ENCODE peak calls at places on chromosomes 11 and 22, in four cellular contexts. One of them, this sample, is unnamed.

GRCh38 chr22:40958329-40958728 is 7.2 kb downstream of the RBX1 start:
- DNase-seq in aorta: no peak
- DNase-seq in GM23338: no peak
- DNase-seq in choroid plexus epithelial cell: no peak
- DNase-seq in this sample: no peak

GRCh38 chr11:8813658-8814057 is 97.3 kb upstream of the AKIP1 start:
- DNase-seq in choroid plexus epithelial cell: peak
- DNase-seq in aorta: peak
- DNase-seq in GM23338: peak
- DNase-seq in this sample: peak

GRCh38 chr11:9851366-9851765 is 187.5 kb downstream of the SWAP70 start:
- DNase-seq in aorta: no peak
- DNase-seq in GM23338: no peak
- DNase-seq in choroid plexus epithelial cell: peak
- DNase-seq in this sample: no peak

GRCh38 chr11:64590763-64591221 is at the start of gene SLC22A12:
- DNase-seq in aorta: peak
- DNase-seq in choroid plexus epithelial cell: no peak
- DNase-seq in GM23338: no peak
- DNase-seq in this sample: no peak

GRCh38 chr22:44107341-44107740 is 73.4 kb upstream of the PARVG start:
- DNase-seq in aorta: peak
- DNase-seq in GM23338: peak
- DNase-seq in choroid plexus epithelial cell: no peak
- DNase-seq in this sample: peak

GRCh38 chr11:128772814-128773213 is 78.9 kb downstream of the FLI1 start:
- DNase-seq in aorta: peak
- DNase-seq in GM23338: no peak
- DNase-seq in choroid plexus epithelial cell: no peak
- DNase-seq in this sample: peak

GRCh38 chr11:2718817-2719438 is 19.1 kb upstream of the KCNQ1OT1 start:
- DNase-seq in choroid plexus epithelial cell: no peak
- DNase-seq in GM23338: peak
- DNase-seq in aorta: no peak
- DNase-seq in this sample: no peak

GRCh38 chr22:22171357-22172218 is 73.0 kb upstream of the VPREB1 start:
- DNase-seq in choroid plexus epithelial cell: peak
- DNase-seq in GM23338: peak
- DNase-seq in aorta: no peak
- DNase-seq in this sample: no peak

GRCh38 chr22:25774575-25775026 is 32.6 kb downstream of the MYO18B start:
- DNase-seq in aorta: no peak
- DNase-seq in choroid plexus epithelial cell: no peak
- DNase-seq in GM23338: peak
- DNase-seq in this sample: peak

GRCh38 chr11:128726464-128727139 is 32.7 kb downstream of the FLI1 start:
- DNase-seq in aorta: peak
- DNase-seq in choroid plexus epithelial cell: no peak
- DNase-seq in GM23338: no peak
- DNase-seq in this sample: no peak

GRCh38 chr11:115886111-115886733 is 382.0 kb upstream of the CADM1 start:
- DNase-seq in GM23338: peak
- DNase-seq in aorta: no peak
- DNase-seq in choroid plexus epithelial cell: no peak
- DNase-seq in this sample: no peak

GRCh38 chr22:18101536-18101935 is 9.1 kb upstream of the TUBA8 start:
- DNase-seq in aorta: no peak
- DNase-seq in choroid plexus epithelial cell: no peak
- DNase-seq in GM23338: no peak
- DNase-seq in this sample: no peak

GRCh38 chr11:111674941-111675340 is 72.7 kb downstream of the SIK2 start:
- DNase-seq in GM23338: no peak
- DNase-seq in aorta: no peak
- DNase-seq in choroid plexus epithelial cell: no peak
- DNase-seq in this sample: no peak

GRCh38 chr11:134511255-134511654 is 99.2 kb upstream of the B3GAT1 start:
- DNase-seq in aorta: no peak
- DNase-seq in GM23338: no peak
- DNase-seq in choroid plexus epithelial cell: no peak
- DNase-seq in this sample: no peak

GRCh38 chr11:29448246-29448877 is 568.5 kb downstream of the KCNA4 start:
- DNase-seq in choroid plexus epithelial cell: peak
- DNase-seq in GM23338: peak
- DNase-seq in aorta: no peak
- DNase-seq in this sample: peak

GRCh38 chr11:62127941-62128770 is 4.3 kb downstream of the INCENP start:
- DNase-seq in aorta: no peak
- DNase-seq in GM23338: no peak
- DNase-seq in choroid plexus epithelial cell: no peak
- DNase-seq in this sample: no peak

GRCh38 chr22:39908737-39909136 is 7.9 kb downstream of the GRAP2 start:
- DNase-seq in choroid plexus epithelial cell: peak
- DNase-seq in GM23338: no peak
- DNase-seq in aorta: no peak
- DNase-seq in this sample: no peak

GRCh38 chr22:46052801-46053562 is 76.0 kb upstream of the WNT7B start:
- DNase-seq in choroid plexus epithelial cell: peak
- DNase-seq in aorta: peak
- DNase-seq in GM23338: no peak
- DNase-seq in this sample: peak

GRCh38 chr22:37661160-37661924 is 2.8 kb downstream of the PDXP start:
- DNase-seq in aorta: no peak
- DNase-seq in choroid plexus epithelial cell: peak
- DNase-seq in GM23338: peak
- DNase-seq in this sample: peak
- H3K4me3 ChIP-seq in aorta: no peak
- H3K4me3 ChIP-seq in choroid plexus epithelial cell: no peak
- H3K4me3 ChIP-seq in GM23338: no peak
- H3K4me3 ChIP-seq in this sample: no peak

GRCh38 chr11:20111871-20112270 is 48.4 kb downstream of the DBX1 start:
- DNase-seq in choroid plexus epithelial cell: no peak
- DNase-seq in GM23338: no peak
- DNase-seq in aorta: no peak
- DNase-seq in this sample: no peak

GRCh38 chr11:20112291-20113146 is 47.8 kb downstream of the DBX1 start:
- DNase-seq in GM23338: no peak
- DNase-seq in choroid plexus epithelial cell: peak
- DNase-seq in aorta: peak
- DNase-seq in this sample: peak

GRCh38 chr11:20109731-20110445 is 50.4 kb downstream of the DBX1 start:
- DNase-seq in aorta: no peak
- DNase-seq in GM23338: no peak
- DNase-seq in choroid plexus epithelial cell: peak
- DNase-seq in this sample: no peak

GRCh38 chr11:20113147-20113435 is 47.2 kb downstream of the DBX1 start:
- DNase-seq in aorta: no peak
- DNase-seq in GM23338: no peak
- DNase-seq in choroid plexus epithelial cell: peak
- DNase-seq in this sample: no peak

DNA sequence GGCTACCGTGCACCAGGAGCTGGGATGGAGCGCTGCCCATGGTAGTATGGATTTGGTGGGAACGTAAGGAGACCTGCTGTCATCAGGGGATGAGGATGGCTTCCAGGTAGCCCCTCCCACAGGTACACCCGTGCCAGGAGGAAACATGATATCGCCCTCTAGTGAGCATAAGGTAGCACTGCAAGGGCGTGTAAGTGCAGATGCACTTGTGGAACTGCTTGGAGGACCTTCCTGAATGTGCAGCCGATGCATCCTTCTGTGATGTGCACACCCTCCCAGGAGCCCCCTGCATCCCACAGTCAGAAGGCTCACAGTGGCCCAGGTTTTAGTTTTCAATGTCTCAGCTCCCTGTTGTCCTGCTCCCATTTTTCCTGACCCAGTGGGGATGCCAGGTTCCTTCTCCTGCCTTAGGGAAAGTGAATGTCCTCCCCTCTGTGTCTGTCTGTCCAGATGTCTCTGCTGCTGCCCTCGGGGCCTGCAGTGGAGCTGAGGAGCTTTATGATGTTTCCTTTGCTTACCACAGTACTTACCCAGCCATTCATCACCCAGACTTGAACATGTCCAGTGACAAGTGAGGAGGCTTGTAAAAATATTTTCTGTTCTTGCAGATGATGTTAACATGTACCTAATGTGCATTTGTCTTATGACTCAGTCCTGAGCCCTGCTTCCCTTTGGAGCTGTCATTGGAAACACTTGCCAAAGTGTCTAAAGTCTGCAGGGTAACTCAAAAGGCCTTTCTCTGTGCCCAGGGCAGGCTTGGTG is 49.2 kb downstream of the DBX1 start:
- DNase-seq in choroid plexus epithelial cell: peak
- DNase-seq in GM23338: peak
- DNase-seq in aorta: no peak
- DNase-seq in this sample: peak
- H3K4me3 ChIP-seq in choroid plexus epithelial cell: no peak
- H3K4me3 ChIP-seq in GM23338: no peak
- H3K4me3 ChIP-seq in aorta: no peak
- H3K4me3 ChIP-seq in this sample: no peak

GRCh38 chr11:93827347-93827746 is 23.1 kb downstream of the VSTM5 start:
- DNase-seq in aorta: no peak
- DNase-seq in choroid plexus epithelial cell: no peak
- DNase-seq in GM23338: no peak
- DNase-seq in this sample: no peak
- H3K4me3 ChIP-seq in aorta: no peak
- H3K4me3 ChIP-seq in choroid plexus epithelial cell: no peak
- H3K4me3 ChIP-seq in GM23338: no peak
- H3K4me3 ChIP-seq in this sample: no peak

GRCh38 chr11:122214567-122214966 is 98.6 kb upstream of the BLID start:
- DNase-seq in aorta: no peak
- DNase-seq in choroid plexus epithelial cell: peak
- DNase-seq in GM23338: no peak
- DNase-seq in this sample: no peak
- H3K4me3 ChIP-seq in aorta: no peak
- H3K4me3 ChIP-seq in choroid plexus epithelial cell: no peak
- H3K4me3 ChIP-seq in GM23338: no peak
- H3K4me3 ChIP-seq in this sample: no peak

GRCh38 chr11:113647108-113647507 is 59.0 kb downstream of the TMPRSS5 start:
- DNase-seq in choroid plexus epithelial cell: no peak
- DNase-seq in GM23338: no peak
- DNase-seq in aorta: no peak
- DNase-seq in this sample: no peak

GRCh38 chr11:113649311-113649710 is 56.8 kb downstream of the TMPRSS5 start:
- DNase-seq in choroid plexus epithelial cell: no peak
- DNase-seq in aorta: no peak
- DNase-seq in GM23338: no peak
- DNase-seq in this sample: no peak

GRCh38 chr11:113655771-113656170 is 50.3 kb downstream of the TMPRSS5 start:
- DNase-seq in choroid plexus epithelial cell: no peak
- DNase-seq in aorta: no peak
- DNase-seq in GM23338: no peak
- DNase-seq in this sample: no peak

GRCh38 chr11:113647856-113648255 is 58.3 kb downstream of the TMPRSS5 start:
- DNase-seq in choroid plexus epithelial cell: no peak
- DNase-seq in GM23338: no peak
- DNase-seq in aorta: no peak
- DNase-seq in this sample: no peak

GRCh38 chr11:113651018-113651417 is 55.1 kb downstream of the TMPRSS5 start:
- DNase-seq in aorta: no peak
- DNase-seq in GM23338: no peak
- DNase-seq in choroid plexus epithelial cell: no peak
- DNase-seq in this sample: no peak
- H3K4me3 ChIP-seq in aorta: no peak
- H3K4me3 ChIP-seq in GM23338: no peak
- H3K4me3 ChIP-seq in choroid plexus epithelial cell: no peak
- H3K4me3 ChIP-seq in this sample: no peak

GRCh38 chr11:109422755-109423113 is 744 bp downstream of the C11orf87 start:
- DNase-seq in choroid plexus epithelial cell: peak
- DNase-seq in GM23338: peak
- DNase-seq in aorta: no peak
- DNase-seq in this sample: peak
- H3K4me3 ChIP-seq in choroid plexus epithelial cell: peak
- H3K4me3 ChIP-seq in GM23338: peak
- H3K4me3 ChIP-seq in aorta: no peak
- H3K4me3 ChIP-seq in this sample: peak

This sample was measured in A673.